ENCODE peak calls at places on chromosomes 11 and 22, in four cellular contexts. One of them, this sample, is unnamed.

GRCh38 chr22:37710675-37711074 is 13.8 kb downstream of the TRIOBP start:
- DNase-seq in kidney epithelial cell: no peak
- DNase-seq in adrenal gland: no peak
- DNase-seq in GM12865: no peak
- DNase-seq in this sample: no peak

GRCh38 chr22:41557401-41558240 is 3.2 kb upstream of the CSDC2 start:
- DNase-seq in kidney epithelial cell: no peak
- DNase-seq in adrenal gland: peak
- DNase-seq in GM12865: no peak
- DNase-seq in this sample: peak

GRCh38 chr22:19287076-19287724 is 4.3 kb downstream of the CLTCL1 start:
- DNase-seq in kidney epithelial cell: peak
- DNase-seq in adrenal gland: no peak
- DNase-seq in GM12865: no peak
- DNase-seq in this sample: peak

GRCh38 chr22:44755956-44756361 is 3.6 kb downstream of the ARHGAP8 start:
- DNase-seq in kidney epithelial cell: no peak
- DNase-seq in adrenal gland: no peak
- DNase-seq in GM12865: no peak
- DNase-seq in this sample: no peak

GRCh38 chr11:133694701-133695100 is 150.6 kb downstream of the SPATA19 start:
- DNase-seq in kidney epithelial cell: no peak
- DNase-seq in adrenal gland: no peak
- DNase-seq in GM12865: no peak
- DNase-seq in this sample: no peak

GRCh38 chr11:429391-429790 is 12.4 kb downstream of the ANO9 start:
- DNase-seq in kidney epithelial cell: no peak
- DNase-seq in adrenal gland: no peak
- DNase-seq in GM12865: no peak
- DNase-seq in this sample: no peak

GRCh38 chr11:46451759-46452158 is 60.2 kb upstream of the CHRM4 start:
- DNase-seq in kidney epithelial cell: no peak
- DNase-seq in adrenal gland: no peak
- DNase-seq in GM12865: no peak
- DNase-seq in this sample: no peak

GRCh38 chr11:79226136-79226535 is 214.7 kb downstream of the TENM4 start:
- DNase-seq in kidney epithelial cell: no peak
- DNase-seq in adrenal gland: no peak
- DNase-seq in GM12865: no peak
- DNase-seq in this sample: no peak

GRCh38 chr11:92130432-92130831 is 94.2 kb upstream of the FAT3 start:
- DNase-seq in kidney epithelial cell: no peak
- DNase-seq in adrenal gland: no peak
- DNase-seq in GM12865: no peak
- DNase-seq in this sample: peak

GRCh38 chr11:46306296-46306853 is 28.9 kb downstream of the CREB3L1 start:
- DNase-seq in kidney epithelial cell: no peak
- DNase-seq in adrenal gland: no peak
- DNase-seq in GM12865: no peak
- DNase-seq in this sample: no peak

GRCh38 chr22:17371446-17371845 is 2.2 kb downstream of the CECR2 start:
- DNase-seq in kidney epithelial cell: no peak
- DNase-seq in adrenal gland: no peak
- DNase-seq in GM12865: no peak
- DNase-seq in this sample: no peak

GRCh38 chr11:113182288-113182687 is 132.1 kb upstream of the TTC12 start:
- DNase-seq in kidney epithelial cell: no peak
- DNase-seq in adrenal gland: no peak
- DNase-seq in GM12865: no peak
- DNase-seq in this sample: no peak

GRCh38 chr11:102010776-102011500 is 36.3 kb upstream of the CFAP300 start:
- DNase-seq in kidney epithelial cell: peak
- DNase-seq in adrenal gland: peak
- DNase-seq in GM12865: no peak
- DNase-seq in this sample: peak

GRCh38 chr11:40921256-40921655 is 538.2 kb downstream of the LRRC4C start:
- DNase-seq in kidney epithelial cell: no peak
- DNase-seq in adrenal gland: no peak
- DNase-seq in GM12865: no peak
- DNase-seq in this sample: no peak

GRCh38 chr11:103111400-103111799 is 2.2 kb downstream of the DYNC2H1 start:
- DNase-seq in kidney epithelial cell: no peak
- DNase-seq in adrenal gland: no peak
- DNase-seq in GM12865: no peak
- DNase-seq in this sample: no peak

GRCh38 chr11:60125962-60126585 is 37.6 kb downstream of the MS4A2 start:
- DNase-seq in kidney epithelial cell: no peak
- DNase-seq in adrenal gland: no peak
- DNase-seq in GM12865: no peak
- DNase-seq in this sample: no peak

GRCh38 chr22:22853713-22854112 is 33.9 kb upstream of the IGLL5 start:
- DNase-seq in kidney epithelial cell: no peak
- DNase-seq in adrenal gland: no peak
- DNase-seq in GM12865: no peak
- DNase-seq in this sample: no peak

GRCh38 chr11:38019072-38019775 is 1421.2 kb upstream of the RAG2 start:
- DNase-seq in kidney epithelial cell: peak
- DNase-seq in adrenal gland: no peak
- DNase-seq in GM12865: no peak
- DNase-seq in this sample: peak

GRCh38 chr22:38732251-38732815 is 23.5 kb downstream of the SUN2 start:
- DNase-seq in kidney epithelial cell: no peak
- DNase-seq in adrenal gland: no peak
- DNase-seq in GM12865: no peak
- DNase-seq in this sample: no peak

GRCh38 chr11:81007046-81007445 is 1566.2 kb upstream of the TENM4 start:
- DNase-seq in kidney epithelial cell: no peak
- DNase-seq in adrenal gland: no peak
- DNase-seq in GM12865: no peak
- DNase-seq in this sample: peak

GRCh38 chr11:72443016-72443415 is 8.7 kb upstream of the CLPB start:
- DNase-seq in kidney epithelial cell: no peak
- DNase-seq in adrenal gland: no peak
- DNase-seq in GM12865: no peak
- DNase-seq in this sample: peak

GRCh38 chr22:35914665-35915476 is 113.8 kb downstream of the RBFOX2 start:
- DNase-seq in kidney epithelial cell: peak
- DNase-seq in adrenal gland: peak
- DNase-seq in GM12865: peak
- DNase-seq in this sample: peak
- H3K4me3 ChIP-seq in kidney epithelial cell: peak
- H3K4me3 ChIP-seq in adrenal gland: no peak
- H3K4me3 ChIP-seq in GM12865: no peak
- H3K4me3 ChIP-seq in this sample: peak

GRCh38 chr22:26354707-26355106 is 74.4 kb upstream of the ASPHD2 start:
- DNase-seq in kidney epithelial cell: no peak
- DNase-seq in adrenal gland: no peak
- DNase-seq in GM12865: no peak
- DNase-seq in this sample: no peak

GRCh38 chr22:26357281-26357680 is 71.8 kb upstream of the ASPHD2 start:
- DNase-seq in kidney epithelial cell: no peak
- DNase-seq in adrenal gland: no peak
- DNase-seq in GM12865: no peak
- DNase-seq in this sample: no peak

GRCh38 chr22:26359156-26359555 is 69.9 kb upstream of the ASPHD2 start:
- DNase-seq in kidney epithelial cell: no peak
- DNase-seq in adrenal gland: no peak
- DNase-seq in GM12865: peak
- DNase-seq in this sample: no peak

GRCh38 chr22:26360169-26360885 is 68.7 kb upstream of the ASPHD2 start:
- DNase-seq in kidney epithelial cell: peak
- DNase-seq in adrenal gland: peak
- DNase-seq in GM12865: peak
- DNase-seq in this sample: peak

DNA sequence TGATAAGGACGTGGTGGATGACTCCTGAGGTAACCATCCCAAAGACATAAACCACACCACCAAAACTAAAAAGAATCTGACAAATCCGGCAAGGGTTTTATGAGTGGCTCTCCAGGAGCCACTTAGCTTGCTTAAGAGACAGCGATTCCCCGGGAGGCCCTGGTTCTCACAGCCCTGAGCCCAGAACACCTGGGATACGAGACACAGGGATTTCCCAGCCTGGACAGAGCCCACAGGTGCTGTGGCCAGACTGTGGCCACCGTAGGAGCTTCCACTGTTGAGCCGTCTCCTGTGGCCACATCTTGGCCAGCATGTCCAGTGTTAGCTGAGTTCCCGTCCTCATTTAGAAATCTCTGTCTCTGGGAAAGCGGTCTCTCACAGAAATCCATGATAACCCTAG is 71.2 kb upstream of the ASPHD2 start:
- DNase-seq in kidney epithelial cell: no peak
- DNase-seq in adrenal gland: no peak
- DNase-seq in GM12865: no peak
- DNase-seq in this sample: no peak
- TF ChIP-seq CTCF in kidney epithelial cell: no peak
- TF ChIP-seq CTCF in adrenal gland: no peak
- TF ChIP-seq CTCF in GM12865: no peak
- TF ChIP-seq CTCF in this sample: no peak

GRCh38 chr11:94934362-94934761 is 39.0 kb downstream of the CWC15 start:
- DNase-seq in kidney epithelial cell: no peak
- DNase-seq in adrenal gland: no peak
- DNase-seq in GM12865: no peak
- DNase-seq in this sample: peak
- H3K4me3 ChIP-seq in kidney epithelial cell: no peak
- H3K4me3 ChIP-seq in adrenal gland: no peak
- H3K4me3 ChIP-seq in GM12865: no peak
- H3K4me3 ChIP-seq in this sample: no peak

GRCh38 chr11:70381350-70381749 is 17.0 kb upstream of the CTTN start:
- DNase-seq in kidney epithelial cell: no peak
- DNase-seq in adrenal gland: no peak
- DNase-seq in GM12865: no peak
- DNase-seq in this sample: no peak

GRCh38 chr11:70383664-70384395 is 14.5 kb upstream of the CTTN start:
- DNase-seq in kidney epithelial cell: no peak
- DNase-seq in adrenal gland: no peak
- DNase-seq in GM12865: no peak
- DNase-seq in this sample: no peak

GRCh38 chr11:70384486-70385152 is 13.7 kb upstream of the CTTN start:
- DNase-seq in kidney epithelial cell: no peak
- DNase-seq in adrenal gland: no peak
- DNase-seq in GM12865: no peak
- DNase-seq in this sample: no peak

GRCh38 chr11:70378506-70379134 is 19.7 kb upstream of the CTTN start:
- DNase-seq in kidney epithelial cell: no peak
- DNase-seq in adrenal gland: no peak
- DNase-seq in GM12865: peak
- DNase-seq in this sample: no peak

GRCh38 chr11:70381872-70382842 is 16.2 kb upstream of the CTTN start:
- DNase-seq in kidney epithelial cell: no peak
- DNase-seq in adrenal gland: no peak
- DNase-seq in GM12865: no peak
- DNase-seq in this sample: peak
- TF ChIP-seq CTCF in kidney epithelial cell: no peak
- TF ChIP-seq CTCF in adrenal gland: no peak
- TF ChIP-seq CTCF in GM12865: no peak
- TF ChIP-seq CTCF in this sample: peak

GRCh38 chr11:112159098-112159761 is 4.7 kb downstream of the IL18 start:
- DNase-seq in kidney epithelial cell: no peak
- DNase-seq in adrenal gland: no peak
- DNase-seq in GM12865: peak
- DNase-seq in this sample: no peak
- H3K4me3 ChIP-seq in kidney epithelial cell: no peak
- H3K4me3 ChIP-seq in adrenal gland: no peak
- H3K4me3 ChIP-seq in GM12865: no peak
- H3K4me3 ChIP-seq in this sample: no peak

DNA sequence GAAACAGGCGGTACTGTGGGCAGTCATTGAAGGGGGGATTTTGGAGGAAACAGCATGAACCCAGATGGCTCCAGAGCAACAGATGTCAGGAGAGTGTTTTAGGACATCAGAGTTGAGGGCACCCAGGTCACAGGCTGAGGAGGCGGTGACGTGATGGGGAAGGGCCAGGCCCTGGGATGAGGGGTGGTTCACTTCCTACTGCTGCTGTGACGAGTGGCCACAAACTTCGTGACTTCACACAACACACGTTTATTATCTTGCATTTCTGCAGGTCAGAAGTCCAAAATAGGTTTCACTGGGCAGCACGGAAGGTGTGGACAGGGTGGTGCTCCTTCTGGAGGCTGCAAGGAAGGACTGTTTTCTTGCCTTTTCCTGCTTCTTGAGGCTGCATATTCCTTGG is 77.7 kb upstream of the RAB1B start:
- DNase-seq in kidney epithelial cell: no peak
- DNase-seq in adrenal gland: no peak
- DNase-seq in GM12865: no peak
- DNase-seq in this sample: no peak
- TF ChIP-seq CTCF in kidney epithelial cell: no peak
- TF ChIP-seq CTCF in adrenal gland: no peak
- TF ChIP-seq CTCF in GM12865: no peak
- TF ChIP-seq CTCF in this sample: no peak

DNA sequence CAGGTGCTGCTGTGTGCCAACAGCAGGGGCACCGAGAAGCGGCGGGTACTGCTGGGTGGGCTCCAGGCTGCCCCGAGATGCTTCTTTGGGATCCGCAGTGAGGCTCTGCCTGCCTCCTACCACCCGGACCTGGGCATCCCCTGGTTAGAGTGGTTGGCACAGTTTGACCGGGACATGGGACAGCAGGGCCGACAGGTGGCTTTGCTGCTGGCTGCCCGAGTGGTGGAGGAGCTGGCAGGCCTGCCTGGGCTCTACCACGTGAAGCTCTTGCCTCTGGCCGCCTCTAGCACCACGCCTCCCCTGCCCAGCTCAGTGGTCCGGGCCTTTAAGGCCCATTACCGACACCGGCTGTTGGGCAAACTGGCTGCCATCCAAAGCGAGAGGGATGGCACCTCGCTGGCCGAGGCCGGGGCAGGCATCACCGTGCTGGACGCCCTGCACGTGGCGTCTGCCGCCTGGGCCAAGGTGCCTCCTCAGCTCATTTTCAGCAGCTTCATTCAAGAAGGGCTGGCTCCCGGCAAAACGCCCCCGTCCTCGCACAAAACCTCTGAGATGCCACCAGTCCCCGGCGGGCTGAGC is 1.9 kb downstream of the TIGD3 start:
- DNase-seq in kidney epithelial cell: no peak
- DNase-seq in adrenal gland: no peak
- DNase-seq in GM12865: no peak
- DNase-seq in this sample: no peak
- H3K4me3 ChIP-seq in kidney epithelial cell: no peak
- H3K4me3 ChIP-seq in adrenal gland: no peak
- H3K4me3 ChIP-seq in GM12865: no peak
- H3K4me3 ChIP-seq in this sample: no peak

GRCh38 chr11:93741882-93742226 is 382 bp downstream of the C11orf54 start:
- DNase-seq in kidney epithelial cell: peak
- DNase-seq in adrenal gland: peak
- DNase-seq in GM12865: no peak
- DNase-seq in this sample: peak

GRCh38 chr11:93740802-93741093 is 547 bp downstream of the TAF1D start:
- DNase-seq in kidney epithelial cell: no peak
- DNase-seq in adrenal gland: peak
- DNase-seq in GM12865: peak
- DNase-seq in this sample: peak

GRCh38 chr11:93743316-93743715 is 1.8 kb downstream of the C11orf54 start:
- DNase-seq in kidney epithelial cell: no peak
- DNase-seq in adrenal gland: no peak
- DNase-seq in GM12865: no peak
- DNase-seq in this sample: no peak

GRCh38 chr11:93740031-93740801 is 1.1 kb downstream of the TAF1D start:
- DNase-seq in kidney epithelial cell: no peak
- DNase-seq in adrenal gland: no peak
- DNase-seq in GM12865: peak
- DNase-seq in this sample: peak

GRCh38 chr11:93741094-93741881 is at the start of the genes C11orf54 and TAF1D:
- DNase-seq in kidney epithelial cell: peak
- DNase-seq in adrenal gland: peak
- DNase-seq in GM12865: peak
- DNase-seq in this sample: peak
- TF ChIP-seq CTCF in kidney epithelial cell: no peak
- TF ChIP-seq CTCF in adrenal gland: no peak
- TF ChIP-seq CTCF in GM12865: no peak
- TF ChIP-seq CTCF in this sample: peak

This sample was measured in choroid plexus epithelial cell.